ENCODE peak calls at places on chromosome 3, in six cellular contexts. J is T-helper 9 cell, W is GM12892, T is RWPE1, E is NCI-H1105, M is RPMI8226. U is an unnamed sample.

GRCh38 chr3:168162172-168162571 is 66.4 kb upstream of the GOLIM4 start:
- DNase-seq in M (no peak), J (no peak), E (no peak), T (no peak), W (no peak), U (no peak)

GRCh38 chr3:176789281-176789705 is 408.0 kb downstream of the TBL1XR1 start:
- DNase-seq in E (no peak), T (peak), W (no peak), M (no peak), J (no peak), U (no peak)

GRCh38 chr3:165185707-165186327 is 10.4 kb downstream of the SLITRK3 start:
- DNase-seq in J (no peak), W (no peak), E (peak), M (peak), T (peak), U (peak)

GRCh38 chr3:46422617-46423016 is 15.6 kb downstream of the CCRL2 start:
- DNase-seq in J (no peak), E (no peak), T (peak), M (peak), W (no peak), U (no peak)

GRCh38 chr3:141905129-141905528 is 28.7 kb downstream of the ATP1B3 start:
- DNase-seq in J (no peak), M (no peak), E (no peak), T (no peak), W (no peak), U (no peak)

GRCh38 chr3:58384381-58385090 is 49.1 kb downstream of the PDHB start:
- DNase-seq in W (no peak), E (no peak), J (no peak), M (no peak), T (no peak), U (no peak)

GRCh38 chr3:147812186-147812911 is 403.2 kb downstream of the ZIC1 start:
- DNase-seq in W (no peak), J (no peak), M (no peak), T (no peak), E (no peak), U (no peak)

GRCh38 chr3:9109570-9109914 is 139.9 kb downstream of the SRGAP3 start:
- DNase-seq in J (no peak), W (no peak), E (no peak), T (no peak), M (no peak), U (no peak)

GRCh38 chr3:127039719-127040118 is 56.8 kb downstream of the PLXNA1 start:
- DNase-seq in M (no peak), E (no peak), J (no peak), T (no peak), W (no peak), U (no peak)

GRCh38 chr3:159416854-159417253 is 571.8 kb upstream of the IL12A start:
- DNase-seq in M (no peak), J (no peak), W (no peak), T (no peak), E (peak), U (no peak)

GRCh38 chr3:62084558-62084957 is 288.8 kb downstream of the FEZF2 start:
- DNase-seq in J (no peak), T (peak), M (no peak), E (no peak), W (no peak), U (no peak)

GRCh38 chr3:118400886-118401285 is 633.8 kb downstream of the IGSF11 start:
- DNase-seq in E (no peak), J (no peak), W (no peak), T (peak), M (no peak), U (no peak)

GRCh38 chr3:127224118-127224517 is 31.2 kb downstream of the PRR23E start:
- DNase-seq in W (no peak), E (no peak), J (no peak), M (peak), T (no peak), U (no peak)

GRCh38 chr3:129526121-129526900 is 2.1 kb upstream of the RHO start:
- DNase-seq in W (peak), E (no peak), J (no peak), T (no peak), M (peak), U (no peak)

GRCh38 chr3:142095866-142096265 is 53.5 kb downstream of the TFDP2 start:
- DNase-seq in T (no peak), E (no peak), J (no peak), W (no peak), M (no peak), U (no peak)

GRCh38 chr3:141875893-141876380 is 506 bp upstream of the ATP1B3 start:
- DNase-seq in E (peak), J (peak), T (peak), W (no peak), M (peak), U (peak)

GRCh38 chr3:152436707-152437615 is 168.2 kb downstream of the MBNL1 start:
- DNase-seq in M (no peak), W (no peak), E (no peak), J (no peak), T (no peak), U (no peak)

GRCh38 chr3:117278424-117279190 is 569.0 kb downstream of the TUSC7 start:
- DNase-seq in E (no peak), T (peak), W (no peak), J (no peak), M (no peak), U (no peak)

GRCh38 chr3:196493292-196493691 is 10.3 kb downstream of the RNF168 start:
- DNase-seq in E (no peak), W (no peak), J (no peak), M (no peak), T (no peak), U (no peak)

GRCh38 chr3:48367201-48367600 is 4.8 kb upstream of the FBXW12 start:
- DNase-seq in T (no peak), E (peak), M (peak), W (no peak), J (no peak), U (no peak)

GRCh38 chr3:127740136-127740915 is 67.6 kb downstream of the ABTB1 start:
- DNase-seq in W (no peak), J (no peak), T (no peak), E (no peak), M (no peak), U (no peak)

GRCh38 chr3:134971359-134971758 is 176.3 kb downstream of the EPHB1 start:
- DNase-seq in W (no peak), M (no peak), T (no peak), E (no peak), J (no peak), U (no peak)

GRCh38 chr3:127791221-127791913 is 30.9 kb downstream of the MGLL start:
- DNase-seq in E (peak), W (peak), M (peak), T (peak), J (no peak), U (no peak)

GRCh38 chr3:86965180-86965579 is 25.8 kb downstream of the VGLL3 start:
- DNase-seq in T (no peak), W (no peak), E (no peak), J (no peak), M (no peak), U (no peak)

GRCh38 chr3:194504861-194505260 is 18.1 kb upstream of the ATP13A3 start:
- DNase-seq in E (no peak), J (no peak), T (no peak), M (no peak), W (no peak), U (no peak)

GRCh38 chr3:43185656-43186375 is 79.9 kb upstream of the POMGNT2 start:
- DNase-seq in M (no peak), E (no peak), T (no peak), W (no peak), J (no peak), U (no peak)

GRCh38 chr3:19347701-19348100 is 199.4 kb downstream of the KCNH8 start:
- DNase-seq in J (no peak), E (no peak), M (no peak), W (no peak), T (no peak), U (no peak)

GRCh38 chr3:12471228-12471627 is 13.1 kb upstream of the TSEN2 start:
- DNase-seq in E (no peak), J (no peak), T (peak), M (peak), W (no peak), U (no peak)

GRCh38 chr3:99522147-99522546 is 116.2 kb upstream of the COL8A1 start:
- DNase-seq in W (no peak), T (no peak), M (no peak), E (no peak), J (no peak), U (no peak)

GRCh38 chr3:72105306-72105705 is 320.4 kb upstream of the PROK2 start:
- DNase-seq in T (no peak), E (no peak), M (no peak), J (no peak), W (no peak), U (no peak)

GRCh38 chr3:129461022-129461421 is 21.0 kb downstream of the IFT122 start:
- DNase-seq in W (no peak), T (no peak), M (no peak), E (no peak), J (no peak), U (peak)

GRCh38 chr3:131568460-131568859 is 65.7 kb upstream of the MRPL3 start:
- DNase-seq in W (no peak), E (no peak), M (no peak), T (no peak), J (no peak), U (no peak)

GRCh38 chr3:30658328-30659052 is 52.1 kb downstream of the TGFBR2 start:
- DNase-seq in W (no peak), J (peak), T (no peak), M (peak), E (no peak), U (no peak)

GRCh38 chr3:186583820-186584219 is 13.3 kb downstream of the DNAJB11 start:
- DNase-seq in T (no peak), M (no peak), W (no peak), J (no peak), E (no peak), U (no peak)

GRCh38 chr3:61627768-61628185 is 66.4 kb downstream of the PTPRG start:
- DNase-seq in M (no peak), W (no peak), E (no peak), T (peak), J (no peak), U (no peak)

GRCh38 chr3:192889694-192890093 is 28.0 kb downstream of the MB21D2 start:
- DNase-seq in M (no peak), E (no peak), W (no peak), J (no peak), T (no peak), U (no peak)

GRCh38 chr3:172543884-172544283 is 20.7 kb upstream of the TNFSF10 start:
- DNase-seq in M (no peak), J (no peak), T (no peak), W (no peak), E (no peak), U (no peak)

GRCh38 chr3:108861401-108861800 is 38.8 kb downstream of the TRAT1 start:
- DNase-seq in M (no peak), J (no peak), E (no peak), W (no peak), T (no peak), U (no peak)

GRCh38 chr3:150300376-150300775 is 107.7 kb upstream of the TSC22D2 start:
- DNase-seq in E (no peak), M (no peak), T (peak), J (no peak), W (no peak), U (no peak)

GRCh38 chr3:47568901-47569300 is 9.8 kb downstream of the CSPG5 start:
- DNase-seq in E (no peak), M (no peak), W (no peak), J (no peak), T (no peak), U (no peak)

U was measured in hippocampal formation.